ENCODE peak calls at places on chromosomes 5 and 9, in ten cellular contexts. P is heart right ventricle, T is fibroblast of lung, S is A673, D is Peyer's patch, R is BJ, A is lower lobe of right lung, X is bronchial epithelial cell, Y is transverse colon, L is psoas muscle. Q is an unnamed sample.
A peak's percentile ranks its signal among the peaks of the same experiment; 100 is the strongest.

GRCh38 chr5:137415231-137415681 is 83.9 kb downstream of the SPOCK1 start:
- DNase-seq in A (no peak), R (peak; percentile 64), S (no peak), L (no peak), D (no peak), Y (no peak), P (no peak), X (peak; percentile 73), T (peak; percentile 94), Q (no peak)

GRCh38 chr9:114140401-114140800 is 14.9 kb upstream of the COL27A1 start:
- DNase-seq in S (no peak), R (no peak), A (no peak), Y (no peak), L (no peak), D (no peak), X (no peak), T (no peak), P (no peak), Q (no peak)

GRCh38 chr5:13566903-13567339 is 377.6 kb downstream of the DNAH5 start:
- DNase-seq in X (peak; percentile 99), R (peak; percentile 63), L (no peak), Y (peak; percentile 13), T (peak; percentile 86), A (no peak), S (no peak), P (no peak), D (no peak), Q (no peak)

GRCh38 chr9:119451426-119451825 is 82.2 kb upstream of the BRINP1 start:
- DNase-seq in Y (no peak), S (no peak), P (no peak), T (no peak), X (no peak), L (no peak), A (no peak), D (no peak), R (no peak), Q (no peak)

GRCh38 chr9:75239176-75239575 is 150.9 kb downstream of the OSTF1 start:
- DNase-seq in L (no peak), S (peak; percentile 3), X (peak; percentile 98), A (peak; percentile 79), Y (no peak), T (peak; percentile 8), P (no peak), R (no peak), D (no peak), Q (peak; percentile 70)

GRCh38 chr9:76759726-76760125 is 4.5 kb upstream of the PCA3 start:
- DNase-seq in S (no peak), L (no peak), R (no peak), P (no peak), A (no peak), D (no peak), Y (peak; percentile 18), X (no peak), T (no peak), Q (no peak)

GRCh38 chr5:78361226-78361993 is 993 bp downstream of the SCAMP1 start:
- DNase-seq in P (peak; percentile 18), T (peak; percentile 75), R (no peak), X (peak; percentile 69), A (no peak), L (peak; percentile 18), D (no peak), S (peak; percentile 46), Y (peak; percentile 53), Q (peak; percentile 70)

GRCh38 chr9:131618785-131619184 is 73.5 kb downstream of the PRRT1B start:
- DNase-seq in X (no peak), S (no peak), Y (no peak), R (no peak), L (no peak), D (no peak), P (no peak), A (no peak), T (no peak), Q (no peak)

GRCh38 chr9:134726722-134727034 is 85.1 kb downstream of the COL5A1 start:
- DNase-seq in X (no peak), L (no peak), D (no peak), A (no peak), P (no peak), Y (no peak), S (no peak), R (no peak), T (no peak), Q (no peak)

GRCh38 chr5:103569313-103570060 is 6.9 kb upstream of the NUDT12 start:
- DNase-seq in T (peak; percentile 11), X (no peak), P (no peak), A (no peak), Y (no peak), L (no peak), D (no peak), R (no peak), S (no peak), Q (peak; percentile 89)

GRCh38 chr9:75490326-75490725 is 400.1 kb upstream of the PCSK5 start:
- DNase-seq in X (no peak), P (no peak), L (no peak), R (no peak), S (no peak), T (no peak), A (no peak), Y (no peak), D (no peak), Q (peak; percentile 4)

GRCh38 chr9:109329274-109330258 is 8.7 kb upstream of the EPB41L4B start:
- DNase-seq in P (peak; percentile 45), L (peak; percentile 52), R (no peak), X (peak; percentile 91), T (peak; percentile 83), A (peak; percentile 71), D (no peak), Y (peak; percentile 82), S (no peak), Q (peak; percentile 93)

GRCh38 chr5:98461485-98461884 is 312.0 kb upstream of the RGMB start:
- DNase-seq in X (peak; percentile 14), P (no peak), A (no peak), L (no peak), Y (no peak), R (no peak), D (no peak), S (no peak), T (no peak), Q (no peak)

GRCh38 chr5:98460536-98460935 is 312.9 kb upstream of the RGMB start:
- DNase-seq in X (no peak), P (no peak), Y (no peak), L (no peak), A (no peak), S (no peak), R (no peak), D (no peak), T (no peak), Q (no peak)

GRCh38 chr5:98463222-98463621 is 310.2 kb upstream of the RGMB start:
- DNase-seq in A (no peak), X (no peak), Y (no peak), L (no peak), T (no peak), R (no peak), S (no peak), D (no peak), P (no peak), Q (no peak)

GRCh38 chr5:98464737-98465330 is 308.6 kb upstream of the RGMB start:
- DNase-seq in Y (no peak), D (no peak), T (no peak), R (no peak), S (no peak), A (no peak), L (no peak), P (no peak), X (no peak), Q (no peak)

DNA sequence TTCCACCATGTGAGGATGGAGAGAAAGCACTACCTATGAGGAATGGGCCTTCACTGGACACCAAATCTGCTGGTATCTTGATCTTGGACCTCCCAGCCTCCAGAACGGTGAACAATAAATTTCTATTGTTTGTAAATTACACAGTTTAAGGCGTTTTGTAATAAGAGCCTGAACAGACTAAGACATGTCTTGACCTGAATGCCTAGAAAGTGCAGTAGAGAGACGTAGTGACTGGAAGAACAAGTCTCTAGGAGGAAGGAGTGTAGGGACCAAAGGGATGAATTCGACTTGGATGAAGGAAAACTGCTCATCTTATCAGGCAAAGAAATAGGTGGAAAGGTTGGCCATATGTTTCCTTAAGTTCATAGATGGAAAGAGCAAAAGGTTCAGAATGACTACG is 309.8 kb upstream of the RGMB start:
- DNase-seq in X (peak; percentile 85), Y (no peak), L (no peak), S (no peak), R (no peak), A (no peak), T (no peak), P (no peak), D (no peak), Q (no peak)
- H3K27me3 ChIP-seq in X (no peaks in the 10 kb centered on the region), Y (no peaks in the 10 kb centered on the region), L (no peaks in the 10 kb centered on the region), S (no peaks in the 10 kb centered on the region), R (no peaks in the 10 kb centered on the region), A (no peaks in the 10 kb centered on the region), T (no peaks in the 10 kb centered on the region), P (no peaks in the 10 kb centered on the region), D (no peaks in the 10 kb centered on the region), Q (no peaks in the 10 kb centered on the region)

GRCh38 chr9:942805-943580 is 33.5 kb upstream of the DMRT3 start:
- DNase-seq in X (peak; percentile 58), Y (no peak), T (no peak), R (no peak), P (no peak), D (no peak), S (no peak), L (no peak), A (no peak), Q (no peak)
- TF ChIP-seq CTCF in X (no peak), Y (no peak), T (no peak), R (no peak), P (no peak), D (no peak), S (no peak), L (no peak), A (no peak), Q (no peak)

DNA sequence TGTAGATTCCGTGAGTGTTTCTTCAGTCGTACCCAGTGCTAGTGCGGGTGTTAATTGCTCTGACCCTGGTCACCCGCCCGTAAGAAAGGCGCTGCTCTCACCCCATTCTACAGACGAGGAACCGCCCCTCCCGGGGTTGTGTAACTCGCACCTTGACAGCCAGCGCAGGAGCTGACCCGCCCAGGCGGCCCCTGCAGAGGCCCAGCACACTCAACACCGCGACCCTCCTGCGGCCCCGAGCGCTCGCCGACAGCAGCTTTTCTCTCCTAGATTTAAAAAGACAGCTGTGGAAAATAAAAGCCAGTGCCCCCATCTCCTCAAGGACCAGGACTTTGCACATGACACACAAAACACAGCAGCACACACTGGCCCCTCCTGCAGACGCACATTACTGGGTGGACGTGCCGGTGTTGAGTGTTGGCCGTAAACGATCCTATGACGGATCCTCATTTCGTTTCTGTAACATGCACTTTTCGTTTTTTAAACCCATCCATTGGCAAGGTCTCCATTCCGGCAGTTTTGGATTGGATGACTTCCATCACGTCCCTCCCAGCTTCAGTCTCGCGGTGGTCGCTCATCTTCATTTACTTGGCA is 22.9 kb downstream of the OR2V2 start:
- DNase-seq in T (no peak), S (no peak), Y (no peak), R (no peak), P (no peak), A (no peak), L (no peak), D (no peak), X (no peak), Q (no peak)
- H3K27me3 ChIP-seq in T (no peaks in the 10 kb centered on the region), S (no peaks in the 10 kb centered on the region), Y (peaks cover 100% of the 10 kb centered on the region), R (peaks cover 3% of the 10 kb centered on the region), P (peaks cover 100% of the 10 kb centered on the region), A (peaks cover 92% of the 10 kb centered on the region), L (peaks cover 99% of the 10 kb centered on the region), D (peaks cover 52% of the 10 kb centered on the region), X (no peaks in the 10 kb centered on the region), Q (peaks cover 61% of the 10 kb centered on the region)

DNA sequence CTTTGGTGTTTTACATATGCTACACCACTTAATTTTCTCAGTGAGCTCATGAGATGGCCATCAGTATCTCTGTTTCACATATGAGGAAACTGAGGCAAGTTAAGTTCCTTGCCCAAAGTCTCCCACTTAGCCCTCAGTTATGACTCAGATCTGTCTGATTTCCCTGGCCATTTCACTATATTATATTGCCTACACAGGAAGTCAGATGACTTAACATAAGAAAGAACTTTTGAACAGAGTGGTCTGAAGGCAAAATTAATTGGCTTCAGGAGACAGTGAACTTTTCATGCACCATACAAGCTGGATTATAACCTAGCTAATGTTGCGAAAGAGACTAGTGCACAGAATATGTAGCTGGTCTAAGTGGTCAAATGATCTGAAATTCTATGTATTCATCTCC is 221.6 kb downstream of the NFIB start:
- DNase-seq in R (no peak), Y (no peak), P (no peak), T (peak; percentile 44), D (no peak), A (no peak), L (no peak), X (no peak), S (peak; percentile 14), Q (no peak)
- TF ChIP-seq CTCF in R (no peak), Y (no peak), P (no peak), T (no peak), D (no peak), A (no peak), L (no peak), X (no peak), S (no peak), Q (no peak)

Q was measured in body of pancreas.